ENCODE peak calls at places on chromosomes 5 and 9, in ten cellular contexts. One of them, this sample, is unnamed. For H3K4me1, the result is how much of the 10 kb centered on the place peaks cover.

GRCh38 chr9:96169488-96169887 is 132.5 kb downstream of the HSD17B3 start:
- DNase-seq in neural progenitor cell: peak
- DNase-seq in HCT116: no peak
- DNase-seq in SK-N-SH: peak
- DNase-seq in transverse colon: peak
- DNase-seq in left ventricle myocardium inferior: no peak
- DNase-seq in ovary: peak
- DNase-seq in tibial nerve: peak
- DNase-seq in colonic mucosa: peak
- DNase-seq in keratinocyte: no peak
- DNase-seq in this sample: peak

GRCh38 chr9:71442937-71443336 is 321.5 kb upstream of the TRPM3 start:
- DNase-seq in tibial nerve: no peak
- DNase-seq in left ventricle myocardium inferior: no peak
- DNase-seq in SK-N-SH: no peak
- DNase-seq in neural progenitor cell: no peak
- DNase-seq in colonic mucosa: no peak
- DNase-seq in ovary: no peak
- DNase-seq in HCT116: no peak
- DNase-seq in transverse colon: no peak
- DNase-seq in keratinocyte: no peak
- DNase-seq in this sample: no peak

GRCh38 chr5:94375801-94376200 is 242.6 kb downstream of the KIAA0825 start:
- DNase-seq in neural progenitor cell: no peak
- DNase-seq in HCT116: no peak
- DNase-seq in left ventricle myocardium inferior: no peak
- DNase-seq in SK-N-SH: no peak
- DNase-seq in colonic mucosa: no peak
- DNase-seq in keratinocyte: no peak
- DNase-seq in transverse colon: no peak
- DNase-seq in tibial nerve: no peak
- DNase-seq in ovary: no peak
- DNase-seq in this sample: peak

GRCh38 chr9:29039258-29039657 is 1466.0 kb upstream of the C9orf72 start:
- DNase-seq in neural progenitor cell: no peak
- DNase-seq in left ventricle myocardium inferior: no peak
- DNase-seq in tibial nerve: no peak
- DNase-seq in keratinocyte: no peak
- DNase-seq in HCT116: no peak
- DNase-seq in ovary: no peak
- DNase-seq in SK-N-SH: no peak
- DNase-seq in colonic mucosa: no peak
- DNase-seq in transverse colon: no peak
- DNase-seq in this sample: peak

GRCh38 chr5:4216142-4216541 is 620.5 kb downstream of the IRX1 start:
- DNase-seq in left ventricle myocardium inferior: no peak
- DNase-seq in transverse colon: no peak
- DNase-seq in ovary: no peak
- DNase-seq in tibial nerve: no peak
- DNase-seq in keratinocyte: no peak
- DNase-seq in neural progenitor cell: no peak
- DNase-seq in SK-N-SH: no peak
- DNase-seq in colonic mucosa: no peak
- DNase-seq in HCT116: no peak
- DNase-seq in this sample: no peak

GRCh38 chr5:42879267-42879666 is 67.6 kb upstream of the SELENOP start:
- DNase-seq in ovary: no peak
- DNase-seq in neural progenitor cell: no peak
- DNase-seq in SK-N-SH: no peak
- DNase-seq in HCT116: no peak
- DNase-seq in keratinocyte: no peak
- DNase-seq in transverse colon: peak
- DNase-seq in colonic mucosa: peak
- DNase-seq in left ventricle myocardium inferior: no peak
- DNase-seq in tibial nerve: no peak
- DNase-seq in this sample: no peak

GRCh38 chr9:81871695-81872094 is 56.5 kb upstream of the SPATA31D4 start:
- DNase-seq in tibial nerve: no peak
- DNase-seq in left ventricle myocardium inferior: no peak
- DNase-seq in ovary: no peak
- DNase-seq in keratinocyte: no peak
- DNase-seq in neural progenitor cell: no peak
- DNase-seq in transverse colon: no peak
- DNase-seq in HCT116: no peak
- DNase-seq in SK-N-SH: no peak
- DNase-seq in colonic mucosa: no peak
- DNase-seq in this sample: peak

GRCh38 chr5:159874308-159874707 is 42.0 kb upstream of the ADRA1B start:
- DNase-seq in transverse colon: no peak
- DNase-seq in HCT116: no peak
- DNase-seq in left ventricle myocardium inferior: no peak
- DNase-seq in ovary: no peak
- DNase-seq in neural progenitor cell: no peak
- DNase-seq in SK-N-SH: no peak
- DNase-seq in tibial nerve: no peak
- DNase-seq in colonic mucosa: no peak
- DNase-seq in keratinocyte: no peak
- DNase-seq in this sample: peak

GRCh38 chr9:116073826-116074225 is 79.8 kb upstream of the PAPPA start:
- DNase-seq in HCT116: no peak
- DNase-seq in neural progenitor cell: no peak
- DNase-seq in SK-N-SH: no peak
- DNase-seq in tibial nerve: no peak
- DNase-seq in left ventricle myocardium inferior: no peak
- DNase-seq in transverse colon: no peak
- DNase-seq in colonic mucosa: no peak
- DNase-seq in ovary: no peak
- DNase-seq in keratinocyte: no peak
- DNase-seq in this sample: peak

GRCh38 chr5:35651002-35651756 is 33.5 kb downstream of the SPEF2 start:
- DNase-seq in tibial nerve: peak
- DNase-seq in left ventricle myocardium inferior: no peak
- DNase-seq in HCT116: peak
- DNase-seq in neural progenitor cell: peak
- DNase-seq in colonic mucosa: peak
- DNase-seq in ovary: no peak
- DNase-seq in transverse colon: peak
- DNase-seq in SK-N-SH: peak
- DNase-seq in keratinocyte: no peak
- DNase-seq in this sample: peak

GRCh38 chr5:23588841-23589240 is 81.4 kb downstream of the PRDM9 start:
- DNase-seq in left ventricle myocardium inferior: no peak
- DNase-seq in HCT116: no peak
- DNase-seq in neural progenitor cell: no peak
- DNase-seq in keratinocyte: no peak
- DNase-seq in tibial nerve: no peak
- DNase-seq in transverse colon: no peak
- DNase-seq in colonic mucosa: no peak
- DNase-seq in SK-N-SH: no peak
- DNase-seq in ovary: no peak
- DNase-seq in this sample: no peak

GRCh38 chr5:80190960-80191359 is 64.9 kb downstream of the SERINC5 start:
- DNase-seq in keratinocyte: no peak
- DNase-seq in SK-N-SH: no peak
- DNase-seq in colonic mucosa: no peak
- DNase-seq in tibial nerve: no peak
- DNase-seq in transverse colon: no peak
- DNase-seq in ovary: no peak
- DNase-seq in left ventricle myocardium inferior: no peak
- DNase-seq in HCT116: no peak
- DNase-seq in neural progenitor cell: no peak
- DNase-seq in this sample: no peak

GRCh38 chr5:80187691-80188090 is 68.2 kb downstream of the SERINC5 start:
- DNase-seq in ovary: no peak
- DNase-seq in tibial nerve: no peak
- DNase-seq in SK-N-SH: no peak
- DNase-seq in left ventricle myocardium inferior: no peak
- DNase-seq in HCT116: no peak
- DNase-seq in colonic mucosa: no peak
- DNase-seq in neural progenitor cell: no peak
- DNase-seq in keratinocyte: no peak
- DNase-seq in transverse colon: no peak
- DNase-seq in this sample: no peak

GRCh38 chr5:80191397-80191796 is 64.5 kb downstream of the SERINC5 start:
- DNase-seq in left ventricle myocardium inferior: no peak
- DNase-seq in colonic mucosa: no peak
- DNase-seq in HCT116: no peak
- DNase-seq in keratinocyte: no peak
- DNase-seq in SK-N-SH: no peak
- DNase-seq in tibial nerve: no peak
- DNase-seq in ovary: no peak
- DNase-seq in neural progenitor cell: no peak
- DNase-seq in transverse colon: no peak
- DNase-seq in this sample: no peak

GRCh38 chr5:80189201-80189600 is 66.6 kb downstream of the SERINC5 start:
- DNase-seq in neural progenitor cell: no peak
- DNase-seq in keratinocyte: no peak
- DNase-seq in transverse colon: no peak
- DNase-seq in ovary: no peak
- DNase-seq in left ventricle myocardium inferior: no peak
- DNase-seq in SK-N-SH: no peak
- DNase-seq in HCT116: no peak
- DNase-seq in tibial nerve: no peak
- DNase-seq in colonic mucosa: no peak
- DNase-seq in this sample: no peak

GRCh38 chr5:80189701-80190100 is 66.1 kb downstream of the SERINC5 start:
- DNase-seq in SK-N-SH: no peak
- DNase-seq in transverse colon: no peak
- DNase-seq in neural progenitor cell: no peak
- DNase-seq in left ventricle myocardium inferior: no peak
- DNase-seq in tibial nerve: no peak
- DNase-seq in ovary: no peak
- DNase-seq in colonic mucosa: no peak
- DNase-seq in HCT116: no peak
- DNase-seq in keratinocyte: no peak
- DNase-seq in this sample: no peak
- H3K4me1 ChIP-seq in SK-N-SH: under half
- H3K4me1 ChIP-seq in transverse colon: half or more
- H3K4me1 ChIP-seq in neural progenitor cell: half or more
- H3K4me1 ChIP-seq in left ventricle myocardium inferior: half or more
- H3K4me1 ChIP-seq in tibial nerve: under half
- H3K4me1 ChIP-seq in ovary: under half
- H3K4me1 ChIP-seq in colonic mucosa: under half
- H3K4me1 ChIP-seq in HCT116: half or more
- H3K4me1 ChIP-seq in keratinocyte: under half
- H3K4me1 ChIP-seq in this sample: under half

GRCh38 chr5:120053841-120054240 is 410.3 kb upstream of the PRR16 start:
- DNase-seq in ovary: no peak
- DNase-seq in HCT116: no peak
- DNase-seq in SK-N-SH: no peak
- DNase-seq in keratinocyte: no peak
- DNase-seq in tibial nerve: no peak
- DNase-seq in transverse colon: no peak
- DNase-seq in colonic mucosa: no peak
- DNase-seq in neural progenitor cell: no peak
- DNase-seq in left ventricle myocardium inferior: no peak
- DNase-seq in this sample: peak

GRCh38 chr5:120052916-120053828 is 410.9 kb upstream of the PRR16 start:
- DNase-seq in colonic mucosa: no peak
- DNase-seq in HCT116: no peak
- DNase-seq in keratinocyte: no peak
- DNase-seq in left ventricle myocardium inferior: no peak
- DNase-seq in SK-N-SH: no peak
- DNase-seq in transverse colon: no peak
- DNase-seq in neural progenitor cell: no peak
- DNase-seq in ovary: no peak
- DNase-seq in tibial nerve: no peak
- DNase-seq in this sample: no peak

GRCh38 chr5:120055858-120056257 is 408.2 kb upstream of the PRR16 start:
- DNase-seq in keratinocyte: no peak
- DNase-seq in SK-N-SH: no peak
- DNase-seq in HCT116: peak
- DNase-seq in ovary: no peak
- DNase-seq in neural progenitor cell: no peak
- DNase-seq in colonic mucosa: no peak
- DNase-seq in transverse colon: no peak
- DNase-seq in tibial nerve: no peak
- DNase-seq in left ventricle myocardium inferior: no peak
- DNase-seq in this sample: peak
- H3K27ac ChIP-seq in keratinocyte: no peak
- H3K27ac ChIP-seq in SK-N-SH: no peak
- H3K27ac ChIP-seq in HCT116: no peak
- H3K27ac ChIP-seq in ovary: no peak
- H3K27ac ChIP-seq in neural progenitor cell: no peak
- H3K27ac ChIP-seq in colonic mucosa: no peak
- H3K27ac ChIP-seq in transverse colon: no peak
- H3K27ac ChIP-seq in tibial nerve: no peak
- H3K27ac ChIP-seq in left ventricle myocardium inferior: peak
- H3K27ac ChIP-seq in this sample: no peak

GRCh38 chr5:39131210-39132127 is 57.3 kb upstream of the RICTOR start:
- DNase-seq in colonic mucosa: no peak
- DNase-seq in ovary: no peak
- DNase-seq in transverse colon: no peak
- DNase-seq in left ventricle myocardium inferior: no peak
- DNase-seq in HCT116: no peak
- DNase-seq in tibial nerve: no peak
- DNase-seq in keratinocyte: no peak
- DNase-seq in SK-N-SH: no peak
- DNase-seq in neural progenitor cell: no peak
- DNase-seq in this sample: no peak

GRCh38 chr5:39132128-39132447 is 57.9 kb upstream of the RICTOR start:
- DNase-seq in keratinocyte: no peak
- DNase-seq in left ventricle myocardium inferior: no peak
- DNase-seq in colonic mucosa: no peak
- DNase-seq in transverse colon: no peak
- DNase-seq in HCT116: no peak
- DNase-seq in ovary: no peak
- DNase-seq in neural progenitor cell: no peak
- DNase-seq in tibial nerve: no peak
- DNase-seq in SK-N-SH: no peak
- DNase-seq in this sample: no peak

GRCh38 chr5:39130716-39131115 is 56.5 kb upstream of the RICTOR start:
- DNase-seq in keratinocyte: no peak
- DNase-seq in left ventricle myocardium inferior: no peak
- DNase-seq in ovary: no peak
- DNase-seq in SK-N-SH: no peak
- DNase-seq in colonic mucosa: no peak
- DNase-seq in transverse colon: no peak
- DNase-seq in neural progenitor cell: no peak
- DNase-seq in HCT116: no peak
- DNase-seq in tibial nerve: no peak
- DNase-seq in this sample: no peak

GRCh38 chr5:39137391-39138181 is 63.4 kb upstream of the RICTOR start:
- DNase-seq in left ventricle myocardium inferior: no peak
- DNase-seq in ovary: no peak
- DNase-seq in keratinocyte: no peak
- DNase-seq in tibial nerve: no peak
- DNase-seq in transverse colon: no peak
- DNase-seq in SK-N-SH: no peak
- DNase-seq in colonic mucosa: no peak
- DNase-seq in HCT116: peak
- DNase-seq in neural progenitor cell: peak
- DNase-seq in this sample: no peak

GRCh38 chr5:39132792-39133191 is 58.6 kb upstream of the RICTOR start:
- DNase-seq in SK-N-SH: no peak
- DNase-seq in ovary: no peak
- DNase-seq in transverse colon: no peak
- DNase-seq in neural progenitor cell: no peak
- DNase-seq in keratinocyte: no peak
- DNase-seq in colonic mucosa: no peak
- DNase-seq in tibial nerve: no peak
- DNase-seq in left ventricle myocardium inferior: no peak
- DNase-seq in HCT116: no peak
- DNase-seq in this sample: no peak
- TF ChIP-seq CTCF in SK-N-SH: no peak
- TF ChIP-seq CTCF in ovary: no peak
- TF ChIP-seq CTCF in transverse colon: no peak
- TF ChIP-seq CTCF in neural progenitor cell: no peak
- TF ChIP-seq CTCF in keratinocyte: no peak
- TF ChIP-seq CTCF in colonic mucosa: no peak
- TF ChIP-seq CTCF in tibial nerve: no peak
- TF ChIP-seq CTCF in left ventricle myocardium inferior: no peak
- TF ChIP-seq CTCF in HCT116: no peak
- TF ChIP-seq CTCF in this sample: no peak

GRCh38 chr5:145775411-145775810 is 59.7 kb downstream of the PRELID2 start:
- DNase-seq in tibial nerve: no peak
- DNase-seq in ovary: no peak
- DNase-seq in keratinocyte: no peak
- DNase-seq in SK-N-SH: no peak
- DNase-seq in HCT116: no peak
- DNase-seq in transverse colon: no peak
- DNase-seq in colonic mucosa: no peak
- DNase-seq in neural progenitor cell: no peak
- DNase-seq in left ventricle myocardium inferior: no peak
- DNase-seq in this sample: no peak
- H3K4me1 ChIP-seq in tibial nerve: under half
- H3K4me1 ChIP-seq in ovary: under half
- H3K4me1 ChIP-seq in keratinocyte: under half
- H3K4me1 ChIP-seq in SK-N-SH: under half
- H3K4me1 ChIP-seq in HCT116: under half
- H3K4me1 ChIP-seq in transverse colon: under half
- H3K4me1 ChIP-seq in colonic mucosa: under half
- H3K4me1 ChIP-seq in neural progenitor cell: under half
- H3K4me1 ChIP-seq in left ventricle myocardium inferior: under half
- H3K4me1 ChIP-seq in this sample: under half

This sample was measured in fibroblast of lung.